ENCODE peak calls at places on chromosomes 6 and 20, in eight cellular contexts. K is cardiac muscle cell, M is fibroblast of the aortic adventitia, T is ovary, N is astrocyte of the spinal cord, U is dorsolateral prefrontal cortex, Z is left ventricle myocardium inferior, L is fibroblast of mammary gland. J is an unnamed sample.

GRCh38 chr6:33299237-33299944 is 649 bp upstream of the RGL2 start:
- DNase-seq in K (peak), M (peak), T (peak), N (peak), U (peak), Z (peak), L (peak), J (no peak)

GRCh38 chr6:159121387-159121955 is 47.7 kb upstream of the FNDC1 start:
- DNase-seq in K (no peak), M (no peak), T (no peak), N (no peak), U (no peak), Z (no peak), L (no peak), J (no peak)

GRCh38 chr6:19866199-19866872 is 29.2 kb downstream of the ID4 start:
- DNase-seq in K (no peak), M (no peak), T (no peak), N (no peak), U (no peak), Z (no peak), L (no peak), J (no peak)

GRCh38 chr6:16681260-16681873 is 79.9 kb downstream of the ATXN1 start:
- DNase-seq in K (peak), M (peak), T (no peak), N (peak), U (no peak), Z (peak), L (peak), J (no peak)

GRCh38 chr6:57342148-57342669 is 24.8 kb downstream of the PRIM2 start:
- DNase-seq in K (no peak), M (no peak), T (no peak), N (no peak), U (no peak), Z (no peak), L (no peak), J (no peak)

GRCh38 chr6:29500594-29500993 is 12.8 kb upstream of the MAS1L start:
- DNase-seq in K (no peak), M (no peak), T (no peak), N (no peak), U (no peak), Z (no peak), L (no peak), J (no peak)

GRCh38 chr6:3202999-3203696 is 24.3 kb downstream of the TUBB2B start:
- DNase-seq in K (peak), M (peak), T (no peak), N (peak), U (no peak), Z (no peak), L (no peak), J (no peak)

GRCh38 chr20:10280016-10280908 is 61.6 kb downstream of the SNAP25 start:
- DNase-seq in K (peak), M (peak), T (no peak), N (no peak), U (no peak), Z (no peak), L (no peak), J (no peak)

GRCh38 chr6:125099211-125100017 is 54.2 kb upstream of the TPD52L1 start:
- DNase-seq in K (peak), M (no peak), T (peak), N (peak), U (peak), Z (peak), L (peak), J (no peak)

GRCh38 chr6:142374965-142375733 is 73.3 kb downstream of the ADGRG6 start:
- DNase-seq in K (peak), M (peak), T (no peak), N (peak), U (no peak), Z (no peak), L (peak), J (peak)

GRCh38 chr6:115945306-115945705 is 115.4 kb downstream of the FRK start:
- DNase-seq in K (peak), M (peak), T (no peak), N (peak), U (no peak), Z (no peak), L (no peak), J (no peak)

DNA sequence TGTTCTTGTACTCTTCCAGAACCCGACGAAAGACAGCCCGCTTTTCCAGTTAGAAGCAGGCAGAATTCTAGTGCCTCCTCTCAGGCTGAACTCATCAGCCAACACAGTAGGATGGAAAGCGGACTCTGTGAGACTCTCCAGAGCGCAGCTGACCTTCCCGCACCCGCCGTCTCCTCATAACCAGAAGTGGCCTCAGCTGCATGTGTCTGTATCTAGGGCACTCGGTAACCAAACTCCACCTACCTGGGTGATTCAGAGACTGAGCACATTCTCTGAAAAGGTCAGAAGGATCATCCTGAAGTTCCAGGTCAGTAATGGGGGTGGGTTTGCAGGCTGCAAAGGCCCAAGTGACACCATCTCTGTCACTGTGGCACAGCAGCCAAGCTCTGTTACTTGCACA is 66.7 kb upstream of the NFATC2 start:
- DNase-seq in K (no peak), M (no peak), T (no peak), N (no peak), U (no peak), Z (no peak), L (no peak), J (no peak)
- H3K4me3 ChIP-seq in K (no peak), M (no peak), T (no peak), N (no peak), U (no peak), Z (no peak), L (no peak), J (no peak)

GRCh38 chr6:76275746-76276145 is 203.3 kb upstream of the IMPG1 start:
- DNase-seq in K (no peak), M (no peak), T (no peak), N (no peak), U (no peak), Z (no peak), L (no peak), J (peak)
- TF ChIP-seq CTCF in K (no peak), M (no peak), T (no peak), N (no peak), U (no peak), Z (no peak), L (no peak), J (peak)

GRCh38 chr6:83051386-83052172 is 14.1 kb downstream of the UBE3D start:
- DNase-seq in K (no peak), M (peak), T (no peak), N (no peak), U (no peak), Z (no peak), L (no peak), J (peak)

GRCh38 chr6:83057705-83058321 is 7.8 kb downstream of the UBE3D start:
- DNase-seq in K (peak), M (peak), T (no peak), N (peak), U (peak), Z (no peak), L (peak), J (no peak)

GRCh38 chr6:83053678-83054077 is 12.0 kb downstream of the UBE3D start:
- DNase-seq in K (no peak), M (no peak), T (no peak), N (no peak), U (no peak), Z (no peak), L (no peak), J (no peak)

GRCh38 chr6:83055366-83055964 is 10.2 kb downstream of the UBE3D start:
- DNase-seq in K (peak), M (peak), T (peak), N (peak), U (peak), Z (no peak), L (peak), J (no peak)
- H3K4me3 ChIP-seq in K (no peak), M (no peak), T (no peak), N (no peak), U (no peak), Z (no peak), L (no peak), J (no peak)

GRCh38 chr6:160974304-160974771 is 17.2 kb upstream of the MAP3K4 start:
- DNase-seq in K (peak), M (peak), T (peak), N (peak), U (no peak), Z (peak), L (peak), J (no peak)

GRCh38 chr6:160973856-160974255 is 17.7 kb upstream of the MAP3K4 start:
- DNase-seq in K (peak), M (peak), T (no peak), N (peak), U (no peak), Z (no peak), L (peak), J (no peak)

GRCh38 chr6:160975111-160975510 is 16.5 kb upstream of the MAP3K4 start:
- DNase-seq in K (no peak), M (no peak), T (no peak), N (no peak), U (no peak), Z (no peak), L (peak), J (no peak)

GRCh38 chr6:160978141-160978926 is 13.2 kb upstream of the MAP3K4 start:
- DNase-seq in K (peak), M (peak), T (no peak), N (peak), U (no peak), Z (no peak), L (peak), J (no peak)

DNA sequence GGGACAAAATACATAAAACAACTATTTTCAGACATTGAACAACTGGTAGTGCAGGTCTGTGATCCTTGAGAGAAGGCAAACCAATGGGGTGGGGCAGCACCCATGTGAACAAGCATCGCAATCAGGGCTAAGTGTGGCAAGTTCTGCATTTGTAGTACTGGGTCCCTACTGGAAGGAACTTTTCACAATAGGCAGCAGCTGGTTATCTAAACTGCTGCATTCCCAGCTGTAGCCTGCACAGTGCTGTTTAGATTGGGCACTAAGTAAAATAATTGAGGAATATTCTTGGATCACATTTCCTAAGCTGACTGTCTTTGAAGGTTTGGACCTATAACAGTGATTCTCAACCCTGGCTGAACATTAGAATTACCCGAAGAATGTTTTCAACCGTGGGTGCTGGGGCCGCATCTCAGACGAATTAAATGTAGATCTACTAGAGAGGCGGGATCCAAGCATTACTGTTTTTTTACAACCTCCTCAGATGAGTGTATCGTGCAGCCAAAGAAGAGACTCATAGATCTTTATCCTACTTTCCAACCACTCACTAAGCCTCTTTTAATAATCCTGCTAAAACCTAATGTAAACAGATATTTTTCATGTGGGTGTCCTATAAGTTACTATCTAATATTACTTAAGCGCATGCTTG is 12.4 kb upstream of the MAP3K4 start:
- DNase-seq in K (peak), M (peak), T (no peak), N (no peak), U (no peak), Z (no peak), L (peak), J (no peak)
- TF ChIP-seq CTCF in K (no peak), M (peak), T (no peak), N (no peak), U (no peak), Z (no peak), L (no peak), J (no peak)

DNA sequence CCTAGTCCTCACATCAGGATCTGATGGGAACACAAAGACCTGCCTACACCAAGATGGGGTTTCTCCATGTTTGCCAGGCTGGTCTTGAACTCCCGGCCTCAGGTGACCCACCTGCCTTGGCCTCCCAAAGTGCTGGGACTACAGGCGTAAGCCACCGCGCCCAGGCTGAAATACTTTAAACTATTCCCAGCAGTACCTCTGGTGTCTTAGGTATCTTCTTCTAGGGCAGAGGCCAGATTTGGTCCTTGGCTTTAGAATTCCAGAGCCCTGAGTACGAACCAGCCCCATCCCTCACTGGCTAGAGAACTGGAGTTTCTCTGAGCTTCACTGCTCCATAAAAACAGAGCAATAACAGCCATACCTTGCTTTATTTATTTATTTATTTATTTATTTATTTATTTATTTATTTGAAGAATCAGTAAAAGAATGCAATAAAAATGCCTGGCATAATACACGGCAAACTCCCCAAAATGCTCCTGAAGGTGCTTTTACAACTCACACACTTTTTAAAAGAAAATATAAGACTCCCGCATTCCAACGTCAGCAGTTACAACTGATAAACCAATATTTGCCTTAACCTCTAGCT is 312.1 kb downstream of the TFAP2C start:
- DNase-seq in K (no peak), M (no peak), T (no peak), N (no peak), U (no peak), Z (no peak), L (no peak), J (no peak)
- H3K4me3 ChIP-seq in K (no peak), M (no peak), T (no peak), N (no peak), U (no peak), Z (no peak), L (no peak), J (no peak)

J was measured in LNCaP clone FGC.